ENCODE peak calls at places on chromosome 1, in ten cellular contexts. J is PC-3, F is NCI-H2081, B is ovary, T is right atrium auricular region, R is fibroblast of mammary gland, S is RPMI7951, M is bronchial epithelial cell, I is HTR-8/SVneo, V is left colon. W is an unnamed sample.

GRCh38 chr1:116987256-116987555 is 14.4 kb upstream of the CD101 start:
- DNase-seq in J (no peak), F (no peak), B (no peak), T (no peak), R (no peak), S (no peak), M (no peak), I (no peak), V (peak), W (no peak)

GRCh38 chr1:53495608-53496345 is 36.6 kb downstream of the DMRTB1 start:
- DNase-seq in J (no peak), F (no peak), B (no peak), T (peak), R (peak), S (peak), M (no peak), I (no peak), V (no peak), W (no peak)

GRCh38 chr1:205670611-205671430 is 9.5 kb downstream of the SLC45A3 start:
- DNase-seq in J (no peak), F (no peak), B (no peak), T (no peak), R (no peak), S (no peak), M (no peak), I (no peak), V (no peak), W (no peak)

GRCh38 chr1:8201331-8201861 is 116.5 kb upstream of the SLC45A1 start:
- DNase-seq in J (no peak), F (no peak), B (no peak), T (no peak), R (no peak), S (no peak), M (peak), I (no peak), V (no peak), W (no peak)

GRCh38 chr1:200891774-200892157 is 2.9 kb upstream of the INAVA start:
- DNase-seq in J (peak), F (no peak), B (no peak), T (no peak), R (no peak), S (peak), M (no peak), I (no peak), V (no peak), W (no peak)

GRCh38 chr1:12456979-12457378 is 161.0 kb downstream of the DHRS3 start:
- DNase-seq in J (peak), F (no peak), B (no peak), T (no peak), R (peak), S (peak), M (no peak), I (no peak), V (no peak), W (no peak)

GRCh38 chr1:199545780-199546179 is 481.7 kb upstream of the NR5A2 start:
- DNase-seq in J (peak), F (no peak), B (no peak), T (no peak), R (peak), S (peak), M (peak), I (no peak), V (no peak), W (no peak)

GRCh38 chr1:62218603-62219002 is 24.0 kb downstream of the L1TD1 start:
- DNase-seq in J (no peak), F (no peak), B (no peak), T (no peak), R (no peak), S (peak), M (no peak), I (no peak), V (no peak), W (no peak)

GRCh38 chr1:53390261-53390660 is 62.4 kb upstream of the LRP8 start:
- DNase-seq in J (no peak), F (no peak), B (no peak), T (no peak), R (no peak), S (peak), M (no peak), I (no peak), V (peak), W (no peak)

W was measured in DMS 273 treated with DMSO at 0.1 percent for 48 hours.